ENCODE peak calls at places on chromosomes 7 and 10, in seven cellular contexts. Z, S, P, O, I, R and T are unnamed samples.
A peak's percentile ranks its signal among the peaks of the same experiment; 100 is the strongest.

GRCh38 chr7:77354914-77355313 is 61.2 kb downstream of the GSAP start:
- DNase-seq in Z (no peak), S (no peak), P (no peak), O (no peak), I (no peak), R (no peak), T (no peak)

GRCh38 chr10:97596101-97597055 is 6.9 kb downstream of the C10orf62 start:
- DNase-seq in Z (no peak), S (no peak), P (peak; percentile 61), O (peak; percentile 65), I (peak; percentile 88), R (no peak), T (no peak)

GRCh38 chr7:150734293-150734692 is 2.9 kb upstream of the GIMAP5 start:
- DNase-seq in Z (no peak), S (no peak), P (no peak), O (no peak), I (no peak), R (no peak), T (peak; percentile 72)

GRCh38 chr10:1233031-1233430 is 176.8 kb downstream of the WDR37 start:
- DNase-seq in Z (no peak), S (no peak), P (no peak), O (no peak), I (no peak), R (no peak), T (peak; percentile 13)

GRCh38 chr7:28626629-28627262 is 214.4 kb downstream of the CREB5 start:
- DNase-seq in Z (peak; percentile 14), S (no peak), P (no peak), O (peak; percentile 40), I (peak; percentile 46), R (peak; percentile 56), T (peak; percentile 39)

GRCh38 chr10:108597031-108597430 is 1326.3 kb downstream of the XPNPEP1 start:
- DNase-seq in Z (no peak), S (no peak), P (no peak), O (no peak), I (peak; percentile 57), R (no peak), T (no peak)

GRCh38 chr10:59561397-59562121 is 148.1 kb downstream of the SLC16A9 start:
- DNase-seq in Z (no peak), S (no peak), P (no peak), O (no peak), I (peak; percentile 13), R (no peak), T (no peak)

GRCh38 chr10:102579206-102579790 is 65.0 kb upstream of the TRIM8 start:
- DNase-seq in Z (no peak), S (no peak), P (no peak), O (no peak), I (peak; percentile 27), R (no peak), T (no peak)

GRCh38 chr7:51455086-51455485 is 138.5 kb upstream of the COBL start:
- DNase-seq in Z (no peak), S (no peak), P (no peak), O (no peak), I (no peak), R (no peak), T (no peak)

GRCh38 chr10:19347592-19347991 is 299.0 kb downstream of the MALRD1 start:
- DNase-seq in Z (no peak), S (no peak), P (no peak), O (no peak), I (no peak), R (no peak), T (no peak)

GRCh38 chr7:127940365-127941160 is 90.7 kb downstream of the LRRC4 start:
- DNase-seq in Z (no peak), S (no peak), P (no peak), O (no peak), I (no peak), R (no peak), T (no peak)

GRCh38 chr7:73770002-73770859 is at the start of gene CLDN3:
- DNase-seq in Z (no peak), S (no peak), P (peak; percentile 97), O (peak; percentile 73), I (no peak), R (peak; percentile 96), T (peak; percentile 12)

GRCh38 chr10:35124540-35124939 is 2.1 kb upstream of the CREM start:
- DNase-seq in Z (no peak), S (no peak), P (no peak), O (no peak), I (no peak), R (no peak), T (no peak)

GRCh38 chr7:46756256-46756655 is 825.7 kb downstream of the TNS3 start:
- DNase-seq in Z (no peak), S (no peak), P (no peak), O (no peak), I (no peak), R (no peak), T (no peak)

GRCh38 chr7:158110034-158110590 is 477.5 kb downstream of the PTPRN2 start:
- DNase-seq in Z (no peak), S (no peak), P (no peak), O (no peak), I (no peak), R (no peak), T (no peak)

GRCh38 chr7:98922392-98923107 is 44.2 kb downstream of the TRRAP start:
- DNase-seq in Z (no peak), S (no peak), P (peak; percentile 80), O (no peak), I (peak; percentile 86), R (no peak), T (no peak)
- TF ChIP-seq CTCF in Z (no peak), S (no peak), P (peak; percentile 22), O (no peak), I (peak; percentile 14), R (no peak), T (no peak)

GRCh38 chr7:101553771-101554445 is 75.2 kb downstream of the MYL10 start:
- DNase-seq in Z (no peak), S (peak; percentile 22), P (peak; percentile 22), O (no peak), I (no peak), R (peak; percentile 24), T (no peak)
- TF ChIP-seq CTCF in Z (no peak), S (no peak), P (no peak), O (no peak), I (no peak), R (no peak), T (no peak)

GRCh38 chr7:86600506-86601290 is 43.0 kb upstream of the GRM3 start:
- DNase-seq in Z (no peak), S (no peak), P (no peak), O (no peak), I (no peak), R (peak; percentile 61), T (no peak)

GRCh38 chr7:86598721-86599120 is 45.0 kb upstream of the GRM3 start:
- DNase-seq in Z (no peak), S (no peak), P (no peak), O (no peak), I (no peak), R (peak; percentile 31), T (no peak)

GRCh38 chr7:86598311-86598710 is 45.4 kb upstream of the GRM3 start:
- DNase-seq in Z (no peak), S (no peak), P (no peak), O (no peak), I (no peak), R (peak; percentile 84), T (no peak)
- TF ChIP-seq CTCF in Z (peak; percentile 17), S (no peak), P (no peak), O (peak; percentile 58), I (no peak), R (peak; percentile 74), T (no peak)

DNA sequence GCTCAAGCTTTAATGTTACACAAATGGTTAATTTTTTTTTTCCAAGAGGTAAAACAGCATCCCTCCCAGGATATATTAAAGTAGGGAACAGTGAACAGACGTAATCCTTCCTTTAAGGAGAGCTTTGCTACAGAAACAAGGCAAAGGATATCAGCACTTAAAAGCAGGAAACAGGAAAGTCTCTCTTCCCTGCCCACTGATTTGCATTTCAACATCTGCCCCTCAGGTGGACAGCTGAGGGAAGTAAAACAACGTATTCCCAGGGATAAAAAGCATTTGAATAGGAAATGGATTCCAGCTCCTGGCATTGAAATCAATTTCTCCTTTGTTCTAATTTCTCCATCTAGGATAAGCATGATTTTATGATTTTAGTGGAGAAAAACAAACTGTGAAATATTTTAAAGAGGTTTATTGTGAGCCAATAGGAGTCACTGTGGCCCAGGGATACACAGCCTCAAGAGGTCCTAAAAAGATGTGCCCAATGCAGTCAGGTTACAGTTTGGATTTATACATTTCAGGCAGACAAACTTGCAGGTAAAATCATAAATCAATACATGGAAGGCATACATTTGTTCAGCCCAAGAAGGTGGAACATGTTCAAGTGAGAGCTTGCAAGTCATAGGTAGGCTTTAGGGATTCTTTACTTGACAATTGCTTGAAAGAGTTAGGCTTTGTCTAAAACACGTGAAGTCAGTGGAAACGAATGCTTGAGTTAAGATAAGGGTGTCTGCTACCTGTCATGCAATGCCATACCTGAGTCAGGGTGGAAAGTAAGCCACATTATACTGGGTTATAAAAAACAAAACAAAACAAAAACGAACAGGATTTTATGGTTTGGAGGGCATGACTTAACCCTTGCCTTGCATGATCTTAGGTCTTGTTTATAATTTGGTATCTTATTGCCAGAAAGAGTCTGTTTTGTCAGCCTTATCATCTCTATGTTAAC is 286.2 kb upstream of the VWC2 start:
- DNase-seq in Z (no peak), S (no peak), P (no peak), O (no peak), I (no peak), R (no peak), T (no peak)
- TF ChIP-seq CTCF in Z (no peak), S (no peak), P (no peak), O (no peak), I (no peak), R (peak; percentile 41), T (no peak)

GRCh38 chr7:129917934-129918333 is 34.8 kb downstream of the UBE2H start:
- DNase-seq in Z (no peak), S (no peak), P (no peak), O (no peak), I (no peak), R (no peak), T (no peak)
- TF ChIP-seq CTCF in Z (no peak), S (no peak), P (no peak), O (no peak), I (no peak), R (no peak), T (no peak)

GRCh38 chr10:114279886-114280644 is 41.0 kb downstream of the VWA2 start:
- DNase-seq in Z (no peak), S (no peak), P (no peak), O (no peak), I (no peak), R (no peak), T (no peak)
- TF ChIP-seq CTCF in Z (no peak), S (no peak), P (no peak), O (no peak), I (no peak), R (no peak), T (no peak)